ENCODE peak calls at places on chromosomes 1 and 21, in seven cellular contexts. T, L, B, W, H, E and C are unnamed samples.

GRCh38 chr1:8862528-8862927 is 16.0 kb downstream of the ENO1 start:
- DNase-seq in E (no peak), L (no peak), B (no peak), W (no peak), H (no peak), T (no peak), C (no peak)

GRCh38 chr21:35649186-35649585 is 411.1 kb downstream of the SETD4 start:
- DNase-seq in W (peak; percentile 14), T (no peak), E (no peak), B (no peak), L (no peak), H (no peak), C (peak; percentile 37)

GRCh38 chr1:117857434-117857833 is 72.0 kb downstream of the GDAP2 start:
- DNase-seq in B (no peak), H (no peak), E (no peak), W (peak; percentile 75), L (no peak), T (no peak), C (no peak)

GRCh38 chr1:179702923-179703322 is 40.2 kb upstream of the FAM163A start:
- DNase-seq in H (no peak), T (no peak), E (no peak), L (no peak), W (no peak), B (no peak), C (no peak)

GRCh38 chr1:185159966-185160365 is 3.0 kb downstream of the SWT1 start:
- DNase-seq in T (no peak), B (no peak), E (no peak), H (no peak), L (no peak), W (no peak), C (no peak)

GRCh38 chr1:51583532-51583931 is 33.4 kb upstream of the OSBPL9 start:
- DNase-seq in L (no peak), T (no peak), W (no peak), H (no peak), B (peak; percentile 84), E (peak; percentile 87), C (peak; percentile 67)

GRCh38 chr1:156282143-156282478 is 514 bp downstream of the SMG5 start:
- DNase-seq in W (no peak), L (no peak), H (no peak), E (no peak), T (no peak), B (no peak), C (no peak)

GRCh38 chr21:41825216-41825615 is 53.9 kb downstream of the PRDM15 start:
- DNase-seq in L (no peak), E (no peak), B (no peak), W (no peak), T (no peak), H (no peak), C (no peak)

GRCh38 chr1:192867180-192867579 is 58.3 kb downstream of the RGS2 start:
- DNase-seq in H (no peak), W (no peak), B (no peak), E (no peak), T (no peak), L (no peak), C (no peak)

GRCh38 chr1:109739738-109740614 is 862 bp downstream of the GSTM3 start:
- DNase-seq in L (peak; percentile 88), B (peak; percentile 86), T (peak; percentile 81), E (peak; percentile 83), W (peak; percentile 68), H (peak; percentile 56), C (peak; percentile 77)

GRCh38 chr1:228063251-228064191 is 19.0 kb upstream of the ARF1 start:
- DNase-seq in T (no peak), H (no peak), E (no peak), W (no peak), L (no peak), B (no peak), C (no peak)

GRCh38 chr1:39269791-39270342 is 65.4 kb downstream of the MACF1 start:
- DNase-seq in E (no peak), T (peak; percentile 76), B (no peak), L (no peak), H (no peak), W (peak; percentile 98), C (no peak)

GRCh38 chr1:26036756-26037281 is 9.1 kb downstream of the SLC30A2 start:
- DNase-seq in E (no peak), T (no peak), L (no peak), H (no peak), B (no peak), W (no peak), C (no peak)

GRCh38 chr1:218521414-218522169 is 176.5 kb downstream of the TGFB2 start:
- DNase-seq in T (peak; percentile 51), L (peak; percentile 34), E (peak; percentile 35), B (no peak), H (no peak), W (peak; percentile 32), C (no peak)

GRCh38 chr1:156245451-156246232 is 2.2 kb downstream of the PAQR6 start:
- DNase-seq in W (peak; percentile 23), B (no peak), H (no peak), E (no peak), L (no peak), T (no peak), C (no peak)

GRCh38 chr1:201652180-201652579 is 113.3 kb downstream of the NAV1 start:
- DNase-seq in T (no peak), H (no peak), E (no peak), B (no peak), L (no peak), W (no peak), C (no peak)

GRCh38 chr1:63545780-63546179 is 22.5 kb downstream of the EFCAB7 start:
- DNase-seq in W (peak; percentile 31), H (no peak), L (no peak), E (no peak), B (no peak), T (no peak), C (no peak)

GRCh38 chr21:41759214-41759840 is 7.5 kb downstream of the RIPK4 start:
- DNase-seq in L (no peak), H (no peak), T (no peak), E (no peak), B (no peak), W (no peak), C (no peak)

GRCh38 chr21:41313765-41314164 is 2.8 kb upstream of the FAM3B start:
- DNase-seq in L (no peak), B (no peak), T (no peak), E (no peak), W (no peak), H (no peak), C (no peak)

GRCh38 chr21:42395910-42396625 is at the start of gene TMPRSS3:
- DNase-seq in T (no peak), E (no peak), L (no peak), B (no peak), H (no peak), W (no peak), C (no peak)

GRCh38 chr1:77168358-77168757 is 50.9 kb downstream of the PIGK start:
- DNase-seq in W (no peak), B (no peak), E (no peak), L (no peak), H (no peak), T (no peak), C (no peak)

GRCh38 chr1:42753070-42753469 is 13.0 kb upstream of the CLDN19 start:
- DNase-seq in E (no peak), T (no peak), B (no peak), H (no peak), W (peak; percentile 35), L (no peak), C (no peak)

GRCh38 chr21:16330340-16331319 is 600.8 kb downstream of the USP25 start:
- DNase-seq in H (peak; percentile 1), L (no peak), B (no peak), E (no peak), T (peak; percentile 62), W (peak; percentile 77), C (peak; percentile 3)

GRCh38 chr1:24102966-24103365 is 9.0 kb downstream of the MYOM3 start:
- DNase-seq in E (peak; percentile 68), H (no peak), T (no peak), B (peak; percentile 77), L (no peak), W (no peak), C (no peak)

GRCh38 chr21:42463861-42464515 is 32.0 kb downstream of the RSPH1 start:
- DNase-seq in H (no peak), B (no peak), W (peak; percentile 45), L (peak; percentile 52), T (no peak), E (no peak), C (no peak)

GRCh38 chr1:39675220-39675619 is 3.3 kb upstream of the NT5C1A start:
- DNase-seq in W (no peak), E (no peak), T (no peak), L (no peak), H (no peak), B (no peak), C (no peak)

GRCh38 chr1:9181990-9182783 is 52.4 kb upstream of the H6PD start:
- DNase-seq in B (peak; percentile 40), W (peak; percentile 60), T (no peak), H (no peak), L (no peak), E (no peak), C (no peak)

GRCh38 chr1:116329524-116330341 is 43.3 kb upstream of the ATP1A1 start:
- DNase-seq in B (no peak), T (no peak), W (peak; percentile 62), H (no peak), E (no peak), L (no peak), C (no peak)

GRCh38 chr1:22821027-22821426 is 110.4 kb downstream of the EPHB2 start:
- DNase-seq in T (no peak), B (no peak), H (no peak), L (no peak), W (peak; percentile 15), E (no peak), C (no peak)

GRCh38 chr1:179120736-179121135 is 38.9 kb downstream of the TOR3A start:
- DNase-seq in B (no peak), H (no peak), W (peak; percentile 18), T (no peak), E (no peak), L (no peak), C (no peak)

GRCh38 chr1:41939194-41939593 is 20.5 kb upstream of the HIVEP3 start:
- DNase-seq in T (no peak), B (no peak), L (no peak), H (no peak), E (no peak), W (no peak), C (no peak)

GRCh38 chr1:12565094-12565965 is 52.7 kb downstream of the DHRS3 start:
- DNase-seq in T (no peak), E (no peak), W (no peak), B (no peak), L (no peak), H (no peak), C (no peak)

GRCh38 chr1:168752171-168752570 is 23.2 kb upstream of the DPT start:
- DNase-seq in H (peak; percentile 49), E (peak; percentile 19), B (no peak), W (peak; percentile 66), L (no peak), T (no peak), C (no peak)